ENCODE peak calls at places on chromosomes 16 and 17, in nine cellular contexts. V, O, W, U, R, N, D, Y and T are unnamed samples.
A peak's percentile ranks its signal among the peaks of the same experiment; 100 is the strongest.

GRCh38 chr17:42917236-42917603 is 16.6 kb downstream of the G6PC1 start:
- DNase-seq in W (no peak), U (no peak), V (no peak), O (no peak), D (no peak), N (no peak), Y (no peak), R (no peak), T (no peak)

GRCh38 chr17:17228521-17229279 is 8.3 kb downstream of the FLCN start:
- DNase-seq in R (no peak), N (no peak), Y (no peak), D (no peak), U (no peak), O (no peak), V (no peak), W (no peak), T (no peak)

GRCh38 chr16:24789881-24790280 is 55.9 kb upstream of the SLC5A11 start:
- DNase-seq in O (peak; percentile 16), Y (no peak), R (no peak), U (no peak), V (no peak), W (no peak), N (no peak), D (no peak), T (no peak)

GRCh38 chr17:50290074-50290702 is 15.9 kb downstream of the TMEM92 start:
- DNase-seq in V (no peak), U (peak; percentile 100), O (peak; percentile 83), N (peak; percentile 87), R (peak; percentile 86), Y (peak; percentile 96), D (peak; percentile 99), W (no peak), T (no peak)

GRCh38 chr17:15364615-15365014 is 23.2 kb upstream of the TEKT3 start:
- DNase-seq in V (no peak), O (no peak), D (no peak), R (no peak), W (no peak), Y (no peak), N (no peak), U (peak; percentile 25), T (no peak)

GRCh38 chr16:67871256-67871655 is 1.6 kb upstream of the EDC4 start:
- DNase-seq in U (no peak), R (no peak), O (no peak), Y (no peak), N (no peak), D (no peak), V (no peak), W (no peak), T (no peak)

GRCh38 chr16:21598676-21599157 is 660 bp upstream of the METTL9 start:
- DNase-seq in U (no peak), N (no peak), R (no peak), O (no peak), Y (no peak), D (peak; percentile 14), V (no peak), W (peak; percentile 33), T (no peak)

GRCh38 chr16:81937305-81938038 is 73.8 kb downstream of the SDR42E1 start:
- DNase-seq in D (no peak), O (no peak), W (no peak), V (no peak), N (no peak), U (no peak), Y (no peak), R (no peak), T (peak; percentile 33)

GRCh38 chr17:58228679-58229078 is 9.6 kb upstream of the MKS1 start:
- DNase-seq in U (no peak), O (no peak), W (no peak), N (no peak), D (no peak), Y (no peak), V (no peak), R (no peak), T (no peak)

GRCh38 chr16:86775401-86775985 is 197.1 kb downstream of the FOXL1 start:
- DNase-seq in W (no peak), D (no peak), R (no peak), O (no peak), V (no peak), U (peak; percentile 18), Y (no peak), N (no peak), T (no peak)

GRCh38 chr17:39547713-39548478 is 59.8 kb downstream of the NEUROD2 start:
- DNase-seq in N (peak; percentile 75), R (peak; percentile 59), V (peak; percentile 76), Y (peak; percentile 6), O (peak; percentile 60), U (peak; percentile 40), W (peak; percentile 77), D (peak; percentile 49), T (peak; percentile 68)

GRCh38 chr17:39920218-39921210 is 2.1 kb upstream of the GSDMB start:
- DNase-seq in D (no peak), U (no peak), N (no peak), O (no peak), Y (no peak), W (no peak), V (no peak), R (no peak), T (peak; percentile 60)

GRCh38 chr16:8903004-8903403 is 20.9 kb downstream of the LITAFD start:
- DNase-seq in R (no peak), W (no peak), Y (no peak), N (no peak), V (no peak), D (no peak), O (no peak), U (no peak), T (no peak)

GRCh38 chr17:72466199-72466598 is 345.4 kb downstream of the SOX9 start:
- DNase-seq in O (peak; percentile 87), N (peak; percentile 87), Y (no peak), W (no peak), D (peak; percentile 47), U (peak; percentile 43), R (no peak), V (no peak), T (no peak)

DNA sequence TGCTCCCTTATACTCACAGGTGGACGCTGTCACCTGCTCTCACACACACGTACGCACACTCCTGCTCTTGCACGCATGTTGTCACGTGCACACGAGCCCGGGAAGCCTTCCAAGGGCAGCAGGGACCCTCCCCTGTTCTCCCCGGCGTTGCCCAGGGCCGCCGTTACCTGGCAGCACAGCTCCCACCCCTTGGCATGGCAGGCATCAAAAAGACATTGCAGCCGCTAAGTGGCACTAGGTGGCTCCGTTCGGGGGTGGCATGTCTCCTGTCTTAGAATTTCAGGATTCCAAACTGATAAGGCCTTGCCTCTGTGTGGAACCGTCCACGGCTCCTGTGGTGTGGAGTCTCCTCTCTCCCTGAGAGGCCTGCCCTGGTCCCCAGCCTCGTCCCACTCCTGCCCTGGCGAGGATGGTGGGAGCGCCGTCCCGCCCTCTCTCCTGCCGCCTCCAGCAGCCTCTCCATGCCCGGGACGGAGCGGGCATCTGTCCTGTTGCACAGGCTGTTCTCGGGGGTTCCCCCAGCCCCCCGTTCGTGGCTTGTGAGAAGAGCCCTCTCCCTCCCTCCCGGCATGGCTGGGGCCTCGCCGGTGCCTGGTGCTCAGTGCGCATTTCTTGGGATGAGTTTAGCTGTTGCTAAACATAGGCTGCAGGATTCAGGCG is 126.7 kb upstream of the GSE1 start:
- DNase-seq in N (no peak), D (no peak), V (no peak), U (no peak), W (no peak), R (no peak), O (no peak), Y (no peak), T (no peak)
- TF ChIP-seq CTCF in N (no peak), D (no peak), V (no peak), U (no peak), W (no peak), R (no peak), O (no peak), Y (no peak), T (no peak)

GRCh38 chr17:57084802-57085447 is at the start of gene AKAP1:
- DNase-seq in N (peak; percentile 99), O (peak; percentile 99), U (peak; percentile 88), V (peak; percentile 100), W (peak; percentile 98), R (peak; percentile 97), Y (peak; percentile 56), D (peak; percentile 90), T (peak; percentile 99)
- TF ChIP-seq CTCF in N (no peak), O (peak; percentile 42), U (no peak), V (no peak), W (no peak), R (peak; percentile 3), Y (no peak), D (peak; percentile 6), T (peak; percentile 58)

DNA sequence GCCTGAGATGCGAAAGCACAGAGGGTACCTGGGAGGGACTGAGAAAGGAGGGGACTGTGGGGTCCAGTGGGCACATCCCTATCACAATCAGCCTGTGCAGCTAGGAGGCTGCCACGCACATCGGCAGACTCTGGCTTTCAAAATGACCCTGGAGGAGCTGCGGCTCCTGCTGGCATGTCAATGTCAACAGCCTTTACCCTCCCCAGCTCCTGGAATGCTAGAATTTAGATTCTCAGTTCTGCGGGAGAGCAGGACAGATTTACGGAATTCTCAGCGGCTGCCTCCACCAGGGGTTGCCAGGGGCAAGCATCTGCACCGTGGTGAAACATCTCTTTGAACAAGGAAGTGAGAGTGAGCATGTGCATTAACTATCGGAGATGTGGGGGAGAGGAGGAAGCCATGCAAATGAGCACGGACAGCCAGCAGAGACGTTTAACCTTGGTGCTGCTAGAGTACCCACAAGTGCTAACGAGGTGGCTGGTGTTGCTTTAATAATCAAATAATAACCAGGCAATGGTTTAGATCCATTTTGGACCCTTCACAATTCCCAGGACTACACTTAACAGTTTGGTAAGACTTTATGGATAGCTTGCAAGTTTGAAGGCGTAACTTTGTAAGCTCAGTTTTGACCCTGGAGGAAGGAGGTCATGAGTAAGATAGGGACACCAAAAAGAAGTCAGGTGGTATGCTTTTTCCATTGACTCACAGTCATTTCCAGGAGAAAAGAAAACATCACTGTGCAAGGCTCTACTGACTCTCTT is 54.1 kb downstream of the XYLT1 start:
- DNase-seq in W (no peak), O (no peak), N (no peak), U (peak; percentile 67), D (no peak), R (no peak), V (peak; percentile 32), Y (no peak), T (no peak)
- TF ChIP-seq CTCF in W (no peak), O (no peak), N (no peak), U (no peak), D (no peak), R (no peak), V (no peak), Y (no peak), T (no peak)

DNA sequence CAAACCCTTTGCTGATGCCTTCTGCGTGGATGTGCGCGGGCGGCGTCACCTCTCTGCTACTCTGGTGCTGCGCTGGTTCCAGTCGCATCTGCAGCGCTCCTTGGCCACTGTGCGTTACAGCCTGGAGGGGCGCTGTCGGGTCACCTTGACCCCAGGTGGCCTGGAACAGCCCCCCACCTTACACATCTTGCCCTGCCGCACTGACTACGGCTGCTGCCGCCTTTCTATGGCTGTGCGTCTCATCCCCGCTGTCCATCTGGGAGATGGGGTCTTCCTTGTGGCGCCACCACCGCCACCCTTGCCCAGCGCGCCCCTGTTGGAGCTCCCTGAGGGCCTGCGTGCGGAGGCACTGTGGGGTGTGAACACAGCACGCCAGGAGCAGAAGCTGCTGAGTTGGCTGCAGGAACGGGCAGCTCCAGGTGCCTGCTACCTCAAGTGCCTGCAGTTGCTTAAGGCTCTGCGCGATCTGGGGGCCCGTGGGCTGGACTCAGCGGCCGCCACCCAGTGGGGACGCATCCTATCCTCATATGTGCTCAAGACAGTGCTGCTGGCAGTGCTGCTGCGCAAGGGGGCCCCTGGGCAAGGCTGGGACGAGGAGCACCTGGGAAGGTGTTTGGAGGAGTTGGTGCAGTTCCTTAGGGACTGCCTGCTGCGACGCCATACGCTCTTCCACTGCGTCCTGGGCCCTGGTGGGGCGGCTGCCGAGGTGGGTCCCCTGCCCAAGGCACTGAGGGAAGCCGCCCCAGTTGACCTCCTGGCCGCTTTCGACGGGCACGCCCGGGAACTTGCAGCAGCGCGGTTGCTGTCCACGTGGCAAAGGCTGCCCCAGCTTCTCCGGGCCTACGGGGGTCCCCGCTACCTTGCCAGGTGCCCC is 1.6 kb downstream of the ITPRIPL2 start:
- DNase-seq in D (no peak), W (no peak), O (no peak), R (no peak), N (no peak), V (peak; percentile 35), U (peak; percentile 50), Y (no peak), T (peak; percentile 86)
- TF ChIP-seq CTCF in D (peak; percentile 33), W (peak; percentile 24), O (no peak), R (no peak), N (no peak), V (peak; percentile 27), U (peak; percentile 46), Y (peak; percentile 34), T (no peak)